ENCODE peak calls at places on chromosomes 16 and 17, in five cellular contexts. N is tibial nerve, J is Panc1, A is AG10803, I is AG04450. O is an unnamed sample.

GRCh38 chr17:44971776-44972483 is 3.8 kb upstream of the C1QL1 start:
- DNase-seq in N (no peak), J (no peak), A (peak; percentile 37), I (no peak), O (no peak)

GRCh38 chr16:24815052-24815451 is 30.7 kb upstream of the SLC5A11 start:
- DNase-seq in N (no peak), J (no peak), A (no peak), I (no peak), O (no peak)

GRCh38 chr17:76528528-76529223 is 8.8 kb downstream of the CYGB start:
- DNase-seq in N (no peak), J (no peak), A (peak; percentile 31), I (no peak), O (no peak)

GRCh38 chr17:39541652-39542051 is 66.1 kb downstream of the NEUROD2 start:
- DNase-seq in N (no peak), J (no peak), A (no peak), I (no peak), O (no peak)

GRCh38 chr16:23608194-23608593 is 12.1 kb upstream of the NDUFAB1 start:
- DNase-seq in N (no peak), J (no peak), A (no peak), I (peak; percentile 8), O (no peak)

GRCh38 chr16:79278506-79278905 is 322.0 kb downstream of the MAF start:
- DNase-seq in N (no peak), J (no peak), A (no peak), I (no peak), O (no peak)

GRCh38 chr17:75047398-75048098 is 523 bp downstream of the KCTD2 start:
- DNase-seq in N (no peak), J (no peak), A (no peak), I (no peak), O (peak; percentile 45)

GRCh38 chr16:57863434-57864160 is 61.3 kb upstream of the KIFC3 start:
- DNase-seq in N (peak; percentile 35), J (peak; percentile 42), A (peak; percentile 81), I (peak; percentile 45), O (no peak)

GRCh38 chr17:60169921-60170817 is 20.4 kb downstream of the CA4 start:
- DNase-seq in N (no peak), J (no peak), A (peak; percentile 76), I (no peak), O (no peak)

GRCh38 chr17:30165960-30166359 is 49.3 kb downstream of the NSRP1 start:
- DNase-seq in N (no peak), J (no peak), A (no peak), I (no peak), O (no peak)

GRCh38 chr17:410674-411401 is 58.2 kb upstream of the RPH3AL start:
- DNase-seq in N (no peak), J (no peak), A (peak; percentile 36), I (no peak), O (no peak)

GRCh38 chr16:58098207-58099096 is 30.7 kb downstream of the CFAP20 start:
- DNase-seq in N (no peak), J (no peak), A (peak; percentile 67), I (no peak), O (no peak)

GRCh38 chr17:2872282-2872681 is 76.0 kb downstream of the RAP1GAP2 start:
- DNase-seq in N (no peak), J (no peak), A (no peak), I (no peak), O (no peak)

GRCh38 chr17:81412490-81413093 is 17.3 kb downstream of the BAHCC1 start:
- DNase-seq in N (no peak), J (no peak), A (no peak), I (no peak), O (peak; percentile 85)

GRCh38 chr16:62869837-62870236 is 833.6 kb upstream of the CDH8 start:
- DNase-seq in N (no peak), J (no peak), A (no peak), I (no peak), O (no peak)

GRCh38 chr17:70621593-70621992 is 452.3 kb downstream of the KCNJ2 start:
- DNase-seq in N (no peak), J (no peak), A (peak; percentile 6), I (no peak), O (no peak)

GRCh38 chr17:29150191-29150590 is 30.0 kb downstream of the MYO18A start:
- DNase-seq in N (no peak), J (no peak), A (no peak), I (no peak), O (no peak)

GRCh38 chr16:57190136-57190535 is 4.0 kb downstream of the RSPRY1 start:
- DNase-seq in N (no peak), J (no peak), A (no peak), I (no peak), O (no peak)

GRCh38 chr16:58187657-58188430 is 10.1 kb downstream of the CSNK2A2 start:
- DNase-seq in N (no peak), J (no peak), A (no peak), I (no peak), O (no peak)

GRCh38 chr17:74427048-74427762 is 4.7 kb upstream of the GPRC5C start:
- DNase-seq in N (no peak), J (no peak), A (no peak), I (no peak), O (no peak)

GRCh38 chr17:4852504-4853075 is 19.4 kb downstream of the MINK1 start:
- DNase-seq in N (no peak), J (no peak), A (peak; percentile 70), I (peak; percentile 38), O (no peak)

GRCh38 chr17:46814446-46814845 is 4.0 kb downstream of the WNT3 start:
- DNase-seq in N (no peak), J (no peak), A (no peak), I (no peak), O (no peak)

GRCh38 chr17:76540381-76541300 is 797 bp downstream of the PRCD start:
- DNase-seq in N (peak; percentile 91), J (no peak), A (peak; percentile 89), I (peak; percentile 87), O (peak; percentile 84)

DNA sequence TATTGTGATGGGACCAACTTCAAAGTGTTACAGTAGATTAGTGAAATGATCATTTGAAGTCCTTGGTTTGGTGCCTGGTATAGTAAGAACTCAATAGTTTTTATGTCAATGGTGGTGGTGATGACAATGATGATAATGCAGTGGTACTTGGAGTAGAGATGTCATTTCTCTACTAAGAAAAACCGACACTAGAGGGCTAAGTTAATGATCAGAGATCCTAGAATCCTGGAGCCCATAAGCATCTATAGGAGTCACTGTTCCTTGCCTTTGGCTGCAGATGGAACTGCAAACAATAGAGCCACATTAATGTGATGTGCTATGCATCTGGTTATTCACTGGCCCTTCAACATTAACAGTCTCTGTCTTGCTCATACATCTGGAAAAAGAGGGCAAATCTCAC is 103.8 kb downstream of the ANKFN1 start:
- DNase-seq in N (no peak), J (no peak), A (no peak), I (no peak), O (no peak)
- TF ChIP-seq CTCF in N (no peak), J (no peak), A (no peak), I (no peak), O (no peak)

DNA sequence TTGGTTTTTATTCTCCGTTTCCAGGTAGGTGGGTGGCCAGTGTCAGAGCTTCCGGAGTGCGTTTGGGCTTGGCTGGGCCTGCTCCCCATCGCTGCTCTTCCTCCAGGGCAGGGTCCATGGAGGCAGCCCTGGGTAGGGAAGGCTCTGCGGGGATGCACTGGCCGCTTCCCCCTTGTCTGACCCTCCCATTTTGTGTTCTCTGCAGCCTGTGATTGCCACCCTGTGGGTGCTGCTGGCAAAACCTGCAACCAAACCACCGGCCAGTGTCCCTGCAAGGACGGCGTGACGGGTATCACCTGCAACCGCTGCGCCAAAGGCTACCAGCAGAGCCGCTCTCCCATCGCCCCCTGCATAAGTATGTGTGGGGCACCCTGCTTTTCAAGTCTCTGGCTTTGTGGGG is 158.3 kb downstream of the NTN1 start:
- DNase-seq in N (no peak), J (no peak), A (no peak), I (no peak), O (no peak)
- TF ChIP-seq CTCF in N (no peak), J (no peak), A (no peak), I (no peak), O (no peak)

GRCh38 chr17:79251824-79252223 is 177.2 kb downstream of the ENGASE start:
- DNase-seq in N (no peak), J (no peak), A (no peak), I (no peak), O (no peak)
- TF ChIP-seq CTCF in N (no peak), J (no peak), A (no peak), I (no peak), O (no peak)

DNA sequence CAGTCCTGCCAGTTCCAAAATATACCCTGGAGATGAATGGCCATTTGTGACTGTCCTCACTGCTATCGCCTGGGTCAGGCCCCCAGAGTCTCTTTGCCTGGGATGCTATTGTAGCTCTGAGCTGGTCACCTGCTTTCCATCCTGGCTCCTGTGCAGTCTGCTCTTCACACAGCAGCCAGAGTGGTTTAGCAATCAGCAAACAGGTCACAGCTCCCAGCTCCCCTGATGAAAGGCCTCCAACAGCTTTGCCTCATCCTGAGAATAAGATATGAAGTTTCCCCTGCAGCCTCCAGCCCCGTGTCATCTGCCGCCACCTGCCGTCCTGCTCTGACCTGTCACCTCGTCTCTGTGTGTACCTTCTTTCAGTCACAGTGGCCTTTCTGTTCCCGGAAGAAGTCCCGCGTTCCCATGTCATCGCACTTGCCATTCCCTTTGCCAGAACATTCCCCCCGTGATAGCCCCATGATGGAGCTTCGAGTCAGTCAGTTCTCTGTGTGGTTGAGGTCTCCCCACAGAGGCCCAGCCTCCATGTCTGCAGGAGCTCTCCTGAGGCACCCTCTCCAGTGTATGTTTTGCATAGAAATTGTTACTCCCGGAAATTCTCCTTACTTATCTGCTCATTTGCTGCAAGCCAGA is 281.5 kb downstream of the SNX29 start:
- DNase-seq in N (no peak), J (no peak), A (no peak), I (no peak), O (no peak)
- TF ChIP-seq CTCF in N (peak; percentile 15), J (no peak), A (no peak), I (no peak), O (no peak)

DNA sequence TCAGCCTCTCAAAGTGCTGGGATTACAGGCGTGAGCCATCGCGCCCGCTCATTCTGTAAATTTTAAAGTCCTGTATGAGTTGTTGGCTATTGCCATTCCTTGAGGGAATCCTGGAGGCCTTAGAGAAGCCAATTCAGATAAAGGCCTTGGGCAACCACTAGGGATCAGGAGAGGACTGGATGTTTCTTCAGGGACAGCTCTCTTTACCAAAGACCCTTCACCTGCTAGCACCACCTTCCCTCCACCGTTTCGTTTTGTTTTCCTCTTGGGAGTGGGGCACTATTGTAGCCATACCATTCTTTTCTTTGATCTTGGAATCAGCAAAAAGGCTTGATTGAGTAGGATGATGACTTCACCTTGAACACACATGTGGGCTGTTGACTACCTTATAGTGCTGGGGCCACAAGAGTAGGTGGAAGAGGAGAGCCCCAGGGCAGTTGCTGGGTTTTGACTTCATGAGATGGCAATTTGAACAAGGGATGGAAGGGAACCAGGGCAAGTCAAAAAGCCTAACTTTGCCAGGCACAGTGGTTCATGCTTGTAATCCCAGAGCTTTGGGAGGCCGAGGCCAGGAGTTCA is 7.0 kb upstream of the ANKRD40CL start:
- DNase-seq in N (no peak), J (no peak), A (no peak), I (no peak), O (no peak)
- TF ChIP-seq CTCF in N (no peak), J (no peak), A (no peak), I (no peak), O (no peak)

O was measured in GM20000.